ENCODE peak calls at places on chromosomes 6 and 20, in seven cellular contexts. S is H54; X is nephron progenitor cell; F is activated CD4-positive, alpha-beta T cell treated with anti-CD3 and anti-CD28 coated beads, Interleukin-2, amount 50 U/mL, for 1 hour; C is stimulated activated CD4-positive, alpha-beta T cell treated with anti-CD3 and anti-CD28 coated beads, Interleukin-4, amount 100 ng/mL, for 48 hours; R is mesendoderm; Z is GM12865. H is an unnamed sample.

GRCh38 chr6:31525553-31525931 is 3.2 kb upstream of the MCCD1 start:
- DNase-seq in S (no peak), X (no peak), F (no peak), C (no peak), R (no peak), Z (no peak), H (no peak)

GRCh38 chr20:38204936-38205435 is 39.9 kb upstream of the TGM2 start:
- DNase-seq in S (no peak), X (no peak), F (no peak), C (no peak), R (no peak), Z (no peak), H (no peak)

GRCh38 chr6:128569737-128570438 is 49.5 kb upstream of the PTPRK start:
- DNase-seq in S (peak), X (no peak), F (no peak), C (no peak), R (peak), Z (no peak), H (peak)

GRCh38 chr6:37539706-37540352 is 40.1 kb upstream of the CCDC167 start:
- DNase-seq in S (no peak), X (no peak), F (no peak), C (no peak), R (no peak), Z (no peak), H (no peak)

GRCh38 chr6:37889015-37889885 is 69.7 kb downstream of the ZFAND3 start:
- DNase-seq in S (no peak), X (no peak), F (no peak), C (no peak), R (no peak), Z (no peak), H (no peak)

GRCh38 chr20:32199006-32199405 is 8.5 kb downstream of the PLAGL2 start:
- DNase-seq in S (no peak), X (no peak), F (no peak), C (no peak), R (no peak), Z (no peak), H (no peak)

GRCh38 chr6:72624557-72625160 is 2.8 kb downstream of the KCNQ5 start:
- DNase-seq in S (peak), X (peak), F (no peak), C (no peak), R (peak), Z (peak), H (peak)

GRCh38 chr6:124372076-124372475 is 568.4 kb downstream of the NKAIN2 start:
- DNase-seq in S (no peak), X (no peak), F (no peak), C (no peak), R (no peak), Z (no peak), H (no peak)

GRCh38 chr6:113694278-113695077 is 162.7 kb upstream of the MARCKS start:
- DNase-seq in S (no peak), X (no peak), F (no peak), C (no peak), R (no peak), Z (no peak), H (no peak)

GRCh38 chr6:88868559-88868860 is 94.9 kb downstream of the RNGTT start:
- DNase-seq in S (no peak), X (no peak), F (no peak), C (no peak), R (no peak), Z (no peak), H (peak)